ENCODE peak calls at places on chromosomes 5 and 9, in eight cellular contexts. M is HT1080; E is KG1; P is nephron progenitor cell; C is non-pigmented ciliary epithelial cell; T is activated T-cell treated with anti-CD3 and anti-CD28 coated beads, Interleukin-2, amount 50 U/mL, for 1 hour; Q is CD8-positive, alpha-beta T cell; U is lung. I is an unnamed sample.

GRCh38 chr9:101354143-101354764 is 30.6 kb downstream of the BAAT start:
- DNase-seq in M (no peak), E (no peak), P (no peak), C (no peak), T (no peak), Q (no peak), U (no peak), I (no peak)

GRCh38 chr5:10588109-10588775 is 24.4 kb downstream of the ANKRD33B start:
- DNase-seq in M (no peak), E (no peak), P (no peak), C (no peak), T (no peak), Q (no peak), U (no peak), I (no peak)

GRCh38 chr9:37574241-37574721 is 1.9 kb downstream of the FBXO10 start:
- DNase-seq in M (no peak), E (no peak), P (no peak), C (no peak), T (no peak), Q (no peak), U (no peak), I (peak)

GRCh38 chr5:156378159-156378558 is 51.2 kb downstream of the SGCD start:
- DNase-seq in M (no peak), E (no peak), P (no peak), C (no peak), T (no peak), Q (no peak), U (no peak), I (no peak)

GRCh38 chr9:88783613-88784230 is 207.5 kb upstream of the S1PR3 start:
- DNase-seq in M (no peak), E (no peak), P (no peak), C (no peak), T (no peak), Q (no peak), U (no peak), I (no peak)

GRCh38 chr5:103621548-103621930 is 59.0 kb upstream of the NUDT12 start:
- DNase-seq in M (no peak), E (no peak), P (no peak), C (peak), T (no peak), Q (no peak), U (no peak), I (no peak)

GRCh38 chr9:107674937-107675277 is 185.3 kb upstream of the KLF4 start:
- DNase-seq in M (no peak), E (no peak), P (no peak), C (no peak), T (no peak), Q (no peak), U (no peak), I (peak)

GRCh38 chr9:136860933-136861873 is 4.9 kb downstream of the EDF1 start:
- DNase-seq in M (no peak), E (no peak), P (no peak), C (no peak), T (peak), Q (peak), U (no peak), I (no peak)

GRCh38 chr9:127081250-127082185 is 40.9 kb downstream of the ANGPTL2 start:
- DNase-seq in M (no peak), E (no peak), P (no peak), C (no peak), T (no peak), Q (no peak), U (no peak), I (no peak)

GRCh38 chr5:4442221-4442620 is 697.9 kb upstream of the ADAMTS16 start:
- DNase-seq in M (no peak), E (no peak), P (no peak), C (no peak), T (no peak), Q (no peak), U (no peak), I (no peak)

GRCh38 chr9:107190031-107190935 is 92.8 kb upstream of the RAD23B start:
- DNase-seq in M (peak), E (no peak), P (no peak), C (no peak), T (no peak), Q (no peak), U (no peak), I (peak)

GRCh38 chr5:141493500-141494422 is 4.9 kb downstream of the PCDHGC5 start:
- DNase-seq in M (peak), E (no peak), P (no peak), C (no peak), T (no peak), Q (no peak), U (no peak), I (no peak)

GRCh38 chr5:168947212-168947868 is 353.6 kb downstream of the SLIT3 start:
- DNase-seq in M (peak), E (no peak), P (peak), C (no peak), T (no peak), Q (no peak), U (no peak), I (no peak)

GRCh38 chr5:127898551-127899213 is 184.9 kb upstream of the SLC12A2 start:
- DNase-seq in M (no peak), E (no peak), P (no peak), C (no peak), T (no peak), Q (no peak), U (no peak), I (no peak)

GRCh38 chr5:96337048-96337781 is 95.8 kb downstream of the PCSK1 start:
- DNase-seq in M (no peak), E (no peak), P (no peak), C (no peak), T (no peak), Q (no peak), U (no peak), I (no peak)

GRCh38 chr9:125540497-125540896 is 166.5 kb downstream of the MAPKAP1 start:
- DNase-seq in M (peak), E (no peak), P (no peak), C (no peak), T (no peak), Q (no peak), U (no peak), I (no peak)

GRCh38 chr5:142425286-142426065 is 100.7 kb upstream of the SPRY4 start:
- DNase-seq in M (no peak), E (no peak), P (no peak), C (no peak), T (no peak), Q (no peak), U (no peak), I (no peak)

GRCh38 chr9:113907282-113907681 is 31.2 kb downstream of the ZNF618 start:
- DNase-seq in M (no peak), E (no peak), P (no peak), C (no peak), T (no peak), Q (no peak), U (no peak), I (no peak)

GRCh38 chr5:30959238-30959637 is 234.2 kb upstream of the CDH6 start:
- DNase-seq in M (peak), E (no peak), P (no peak), C (no peak), T (no peak), Q (no peak), U (no peak), I (no peak)

GRCh38 chr9:31629292-31629691 is 755.2 kb upstream of the ACO1 start:
- DNase-seq in M (no peak), E (no peak), P (no peak), C (no peak), T (no peak), Q (no peak), U (no peak), I (no peak)

GRCh38 chr9:113526841-113527240 is 63.3 kb downstream of the RGS3 start:
- DNase-seq in M (no peak), E (no peak), P (no peak), C (no peak), T (no peak), Q (no peak), U (no peak), I (no peak)

GRCh38 chr9:129081388-129081889 is 528 bp downstream of the DOLPP1 start:
- DNase-seq in M (no peak), E (no peak), P (no peak), C (no peak), T (no peak), Q (no peak), U (peak), I (no peak)

GRCh38 chr5:157948738-157949410 is 89.9 kb upstream of the CLINT1 start:
- DNase-seq in M (peak), E (peak), P (peak), C (peak), T (peak), Q (peak), U (peak), I (peak)

GRCh38 chr5:124126504-124127240 is 614.7 kb downstream of the CSNK1G3 start:
- DNase-seq in M (no peak), E (no peak), P (no peak), C (no peak), T (no peak), Q (no peak), U (no peak), I (no peak)

GRCh38 chr5:40606077-40606765 is 73.5 kb upstream of the PTGER4 start:
- DNase-seq in M (no peak), E (no peak), P (no peak), C (no peak), T (no peak), Q (no peak), U (peak), I (no peak)

GRCh38 chr5:128905225-128906110 is 59.8 kb upstream of the SLC27A6 start:
- DNase-seq in M (peak), E (no peak), P (peak), C (peak), T (no peak), Q (peak), U (no peak), I (peak)

GRCh38 chr5:65121880-65122436 is 353.2 kb downstream of the CWC27 start:
- DNase-seq in M (peak), E (no peak), P (no peak), C (peak), T (no peak), Q (no peak), U (no peak), I (peak)

GRCh38 chr9:122184551-122184950 is 24.8 kb downstream of the MORN5 start:
- DNase-seq in M (no peak), E (no peak), P (no peak), C (no peak), T (no peak), Q (no peak), U (no peak), I (no peak)

GRCh38 chr5:139642213-139642612 is 5.9 kb upstream of the CXXC5 start:
- DNase-seq in M (no peak), E (no peak), P (no peak), C (no peak), T (peak), Q (no peak), U (no peak), I (no peak)

GRCh38 chr9:106025449-106025848 is 331.1 kb downstream of the TMEM38B start:
- DNase-seq in M (no peak), E (no peak), P (no peak), C (no peak), T (no peak), Q (no peak), U (no peak), I (no peak)

GRCh38 chr5:172415615-172416275 is 38.6 kb downstream of the SH3PXD2B start:
- DNase-seq in M (no peak), E (no peak), P (no peak), C (no peak), T (no peak), Q (no peak), U (no peak), I (no peak)

GRCh38 chr9:115404311-115404710 is 286.4 kb upstream of the TNC start:
- DNase-seq in M (no peak), E (no peak), P (no peak), C (no peak), T (no peak), Q (no peak), U (no peak), I (no peak)

GRCh38 chr9:95508242-95508967 is 8.4 kb downstream of the PTCH1 start:
- DNase-seq in M (no peak), E (no peak), P (peak), C (no peak), T (peak), Q (peak), U (no peak), I (no peak)

GRCh38 chr9:99137225-99137624 is 32.3 kb downstream of the TGFBR1 start:
- DNase-seq in M (no peak), E (peak), P (no peak), C (no peak), T (no peak), Q (no peak), U (no peak), I (no peak)